ENCODE peak calls at places on chromosomes 16 and 17, in four cellular contexts. V is cardiac muscle cell, P is AG09309, G is sigmoid colon. K is an unnamed sample.

GRCh38 chr16:68737046-68737729 is at the start of gene CDH1:
- DNase-seq in V (peak), P (no peak), G (no peak), K (peak)

GRCh38 chr16:5571446-5571845 is 473.9 kb upstream of the EEF2KMT start:
- DNase-seq in V (no peak), P (no peak), G (no peak), K (no peak)

GRCh38 chr16:81319221-81319912 is 4.6 kb downstream of the GAN start:
- DNase-seq in V (peak), P (no peak), G (no peak), K (no peak)

GRCh38 chr16:57265850-57266530 is 18.5 kb downstream of the PLLP start:
- DNase-seq in V (no peak), P (no peak), G (no peak), K (no peak)

GRCh38 chr17:18362509-18363020 is 785 bp downstream of the SHMT1 start:
- DNase-seq in V (peak), P (no peak), G (peak), K (no peak)

GRCh38 chr17:19345486-19346350 is 16.8 kb downstream of the B9D1 start:
- DNase-seq in V (no peak), P (no peak), G (peak), K (no peak)

GRCh38 chr16:65489531-65490023 is 367.7 kb upstream of the CDH11 start:
- DNase-seq in V (no peak), P (no peak), G (no peak), K (no peak)

GRCh38 chr17:57445051-57445450 is 188.7 kb downstream of the MSI2 start:
- DNase-seq in V (peak), P (no peak), G (no peak), K (no peak)

GRCh38 chr17:4833941-4834501 is 881 bp downstream of the MINK1 start:
- DNase-seq in V (peak), P (no peak), G (peak), K (no peak)

GRCh38 chr16:17224859-17225258 is 245.9 kb downstream of the XYLT1 start:
- DNase-seq in V (no peak), P (peak), G (peak), K (no peak)

GRCh38 chr17:71516149-71516548 is 604.7 kb upstream of the SOX9 start:
- DNase-seq in V (no peak), P (no peak), G (no peak), K (no peak)

GRCh38 chr17:75624714-75625345 is 8.4 kb upstream of the SMIM5 start:
- DNase-seq in V (no peak), P (no peak), G (no peak), K (no peak)

GRCh38 chr17:67245694-67246397 is 850 bp upstream of the HELZ start:
- DNase-seq in V (peak), P (no peak), G (no peak), K (peak)

GRCh38 chr17:57946798-57947358 is 8.3 kb downstream of the CUEDC1 start:
- DNase-seq in V (no peak), P (no peak), G (peak), K (no peak)

GRCh38 chr17:66190738-66191606 is 961 bp downstream of the CEP112 start:
- DNase-seq in V (peak), P (no peak), G (no peak), K (no peak)

GRCh38 chr16:78503501-78504110 is 404.2 kb downstream of the WWOX start:
- DNase-seq in V (peak), P (no peak), G (peak), K (peak)

GRCh38 chr17:34672176-34672785 is 92.9 kb downstream of the TMEM132E start:
- DNase-seq in V (no peak), P (no peak), G (no peak), K (no peak)

GRCh38 chr16:56301391-56301850 is 110.1 kb downstream of the GNAO1 start:
- DNase-seq in V (no peak), P (peak), G (no peak), K (no peak)

GRCh38 chr17:75676461-75676860 is 9.3 kb downstream of the SAP30BP start:
- DNase-seq in V (no peak), P (no peak), G (no peak), K (no peak)

GRCh38 chr16:89848974-89849373 is 20.7 kb downstream of the SPIRE2 start:
- DNase-seq in V (no peak), P (no peak), G (no peak), K (no peak)

GRCh38 chr17:55320594-55321506 is 56.1 kb downstream of the HLF start:
- DNase-seq in V (no peak), P (no peak), G (no peak), K (no peak)

GRCh38 chr17:61254894-61255293 is 144.7 kb upstream of the TBX2 start:
- DNase-seq in V (no peak), P (no peak), G (no peak), K (no peak)